ENCODE peak calls at places on chromosomes 13 and 19, in eight cellular contexts. V is heart left ventricle, R is ovary, C is NB4, Y is stomach, H is IMR-90, D is Peyer's patch, O is body of pancreas. Q is an unnamed sample.

GRCh38 chr13:76148926-76149325 is 512.8 kb downstream of the LMO7 start:
- DNase-seq in O (no peak), R (no peak), D (no peak), Y (no peak), V (no peak), H (peak), C (no peak), Q (no peak)

GRCh38 chr19:4639531-4640246 is 373 bp downstream of the TNFAIP8L1 start:
- DNase-seq in O (peak), Y (no peak), C (no peak), V (peak), D (no peak), H (no peak), R (peak), Q (peak)

GRCh38 chr13:41416276-41416675 is 41.1 kb upstream of the RGCC start:
- DNase-seq in R (no peak), V (no peak), Y (no peak), D (no peak), C (no peak), H (peak), O (no peak), Q (no peak)

GRCh38 chr13:102325321-102325720 is 76.5 kb downstream of the FGF14 start:
- DNase-seq in V (no peak), H (no peak), C (no peak), Y (no peak), O (no peak), D (no peak), R (no peak), Q (no peak)

GRCh38 chr19:1011831-1012333 is 9.0 kb downstream of the TMEM259 start:
- DNase-seq in V (no peak), D (no peak), C (no peak), O (no peak), H (no peak), R (no peak), Y (no peak), Q (no peak)

GRCh38 chr19:47111081-47111589 is 2.4 kb downstream of the ZC3H4 start:
- DNase-seq in O (no peak), D (peak), C (peak), R (peak), Y (peak), H (no peak), V (no peak), Q (peak)

GRCh38 chr19:33311326-33311682 is 9.0 kb upstream of the CEBPA start:
- DNase-seq in C (no peak), V (no peak), Y (peak), D (no peak), O (peak), H (no peak), R (no peak), Q (no peak)

GRCh38 chr13:109105899-109106298 is 476.5 kb downstream of the MYO16 start:
- DNase-seq in D (no peak), C (no peak), V (no peak), Y (no peak), H (peak), R (no peak), O (no peak), Q (no peak)

GRCh38 chr19:6723108-6723618 is 2.7 kb upstream of the C3 start:
- DNase-seq in Y (no peak), C (peak), D (no peak), H (peak), V (peak), R (peak), O (peak), Q (no peak)

GRCh38 chr19:53865918-53866696 is 1.6 kb upstream of the MYADM start:
- DNase-seq in H (peak), D (peak), C (peak), V (peak), R (peak), O (peak), Y (peak), Q (peak)

GRCh38 chr19:3970808-3971598 is at the start of gene DAPK3:
- DNase-seq in C (peak), Y (peak), V (peak), R (peak), O (peak), D (peak), H (peak), Q (peak)

GRCh38 chr19:57887195-57887941 is 1.5 kb downstream of the ZNF814 start:
- DNase-seq in R (no peak), Y (no peak), C (no peak), D (no peak), H (no peak), O (no peak), V (no peak), Q (no peak)

GRCh38 chr19:57888107-57888493 is 737 bp downstream of the ZNF814 start:
- DNase-seq in O (no peak), V (no peak), H (no peak), R (no peak), D (no peak), C (no peak), Y (no peak), Q (no peak)

GRCh38 chr19:57886046-57886445 is 2.8 kb downstream of the ZNF814 start:
- DNase-seq in C (no peak), O (no peak), R (no peak), Y (no peak), V (no peak), H (no peak), D (no peak), Q (no peak)

GRCh38 chr19:57888494-57889231 is at the start of gene ZNF814:
- DNase-seq in R (peak), O (peak), Y (peak), D (peak), H (peak), C (peak), V (peak), Q (peak)
- TF ChIP-seq CTCF in R (no peak), O (no peak), Y (no peak), D (peak), H (peak), C (peak), V (peak), Q (no peak)

GRCh38 chr19:45767410-45767880 is 1.6 kb downstream of the SIX5 start:
- DNase-seq in D (no peak), O (peak), R (peak), Y (peak), C (peak), H (peak), V (peak), Q (no peak)
- TF ChIP-seq POLR2A in D (peak), O (peak), R (peak), Y (no peak), C (no peak), H (no peak), V (peak), Q (peak)

DNA sequence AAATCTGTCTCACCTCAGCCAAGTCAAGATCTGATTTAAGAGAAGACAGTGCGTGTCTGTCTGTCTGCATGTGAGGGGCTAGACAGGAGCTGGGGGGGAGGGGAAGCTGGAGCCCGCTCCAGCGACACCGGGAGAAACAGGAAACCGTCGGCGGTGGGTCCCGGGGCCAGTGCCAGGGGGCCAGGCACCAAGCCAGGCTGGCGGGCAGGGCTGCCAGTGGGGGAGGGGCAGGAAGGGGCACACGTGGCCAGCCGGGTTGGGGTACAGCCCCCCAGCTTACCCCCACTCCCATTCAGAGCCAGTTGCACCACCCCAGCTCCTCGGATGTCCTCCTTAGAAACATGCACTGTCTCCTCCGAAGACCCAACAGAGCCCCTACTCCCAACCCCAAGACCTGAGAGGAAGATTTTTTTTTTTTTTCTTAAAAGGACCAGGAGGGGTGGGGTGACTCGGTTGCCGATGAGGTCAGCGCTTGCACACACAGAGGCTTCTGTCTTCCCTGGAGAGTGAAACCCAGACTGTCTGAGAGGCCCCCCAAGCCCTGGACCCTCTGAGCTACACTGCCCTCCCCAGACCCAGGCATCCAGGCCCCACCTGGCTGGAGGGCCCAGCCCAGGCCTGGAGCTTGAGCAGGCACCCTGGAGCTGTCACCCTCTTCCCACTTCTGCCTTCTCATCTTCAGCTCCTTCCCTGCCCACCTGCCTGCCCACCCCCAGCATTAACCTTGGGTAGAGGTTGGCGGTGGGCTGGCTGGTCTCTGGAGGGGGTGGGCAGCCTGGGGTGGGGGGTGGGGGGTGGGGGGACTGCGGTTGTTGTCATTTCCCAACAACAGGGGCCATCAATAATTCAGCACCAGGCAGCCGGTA is 4.0 kb downstream of the ERF start:
- DNase-seq in D (no peak), R (no peak), Y (no peak), H (peak), C (no peak), V (peak), O (no peak), Q (peak)
- H3K4me3 ChIP-seq in D (no peak), R (no peak), Y (peak), H (no peak), C (no peak), V (peak), O (no peak), Q (no peak)

GRCh38 chr13:31372454-31372853 is 172.7 kb downstream of the B3GLCT start:
- DNase-seq in Y (no peak), D (no peak), H (no peak), C (no peak), R (no peak), V (no peak), O (no peak), Q (no peak)
- TF ChIP-seq CTCF in Y (no peak), D (no peak), H (no peak), C (no peak), R (no peak), V (no peak), O (no peak), Q (no peak)

DNA sequence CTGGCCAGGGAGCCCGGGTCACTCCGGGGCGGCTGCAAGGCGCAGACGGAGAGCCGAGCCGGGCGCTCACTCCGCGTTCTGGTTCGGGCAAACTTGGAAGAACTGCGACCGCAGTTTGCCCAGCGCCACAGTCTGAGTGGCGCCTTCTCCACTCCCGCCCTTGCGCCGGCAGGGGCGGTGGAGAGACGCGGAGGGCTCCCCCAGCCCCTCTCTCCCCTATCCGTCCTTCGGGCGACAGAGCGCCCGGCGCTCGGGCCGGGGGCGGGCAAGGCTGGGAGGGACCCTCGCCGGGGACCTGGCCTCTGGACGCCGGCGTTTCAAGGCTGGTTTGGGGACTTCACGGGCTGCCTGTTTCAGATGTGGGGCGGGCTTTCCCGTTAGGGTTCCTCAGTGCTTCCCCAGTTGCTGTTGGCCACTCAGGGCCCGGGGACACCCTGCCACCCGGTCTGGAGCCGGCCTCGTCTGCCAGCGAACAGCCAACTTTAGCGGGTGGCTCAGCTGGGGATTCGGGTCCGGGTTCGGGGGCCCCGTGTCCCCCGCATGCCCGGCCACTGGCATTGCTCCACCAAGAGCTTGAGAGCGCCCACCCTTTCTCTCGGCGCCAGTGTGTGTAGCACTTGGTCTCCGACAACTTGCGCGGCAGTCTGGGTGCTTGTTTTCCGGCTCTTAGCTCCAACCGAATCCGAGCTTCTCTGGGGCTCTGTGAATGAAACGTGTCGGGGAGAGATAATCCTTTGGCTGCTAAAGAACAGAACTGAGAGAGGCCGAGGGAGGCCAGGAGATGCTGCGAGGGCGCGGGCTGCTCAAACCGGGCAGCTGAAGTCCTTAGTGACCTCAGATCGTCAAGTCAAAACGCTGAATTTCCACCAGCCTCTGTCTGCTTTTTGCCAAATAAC is 1.5 kb downstream of the GPC6 start:
- DNase-seq in H (peak), C (no peak), V (peak), Y (peak), D (no peak), O (peak), R (peak), Q (no peak)
- TF ChIP-seq POLR2A in H (peak), C (no peak), V (no peak), Y (no peak), D (no peak), O (no peak), R (no peak), Q (no peak)

DNA sequence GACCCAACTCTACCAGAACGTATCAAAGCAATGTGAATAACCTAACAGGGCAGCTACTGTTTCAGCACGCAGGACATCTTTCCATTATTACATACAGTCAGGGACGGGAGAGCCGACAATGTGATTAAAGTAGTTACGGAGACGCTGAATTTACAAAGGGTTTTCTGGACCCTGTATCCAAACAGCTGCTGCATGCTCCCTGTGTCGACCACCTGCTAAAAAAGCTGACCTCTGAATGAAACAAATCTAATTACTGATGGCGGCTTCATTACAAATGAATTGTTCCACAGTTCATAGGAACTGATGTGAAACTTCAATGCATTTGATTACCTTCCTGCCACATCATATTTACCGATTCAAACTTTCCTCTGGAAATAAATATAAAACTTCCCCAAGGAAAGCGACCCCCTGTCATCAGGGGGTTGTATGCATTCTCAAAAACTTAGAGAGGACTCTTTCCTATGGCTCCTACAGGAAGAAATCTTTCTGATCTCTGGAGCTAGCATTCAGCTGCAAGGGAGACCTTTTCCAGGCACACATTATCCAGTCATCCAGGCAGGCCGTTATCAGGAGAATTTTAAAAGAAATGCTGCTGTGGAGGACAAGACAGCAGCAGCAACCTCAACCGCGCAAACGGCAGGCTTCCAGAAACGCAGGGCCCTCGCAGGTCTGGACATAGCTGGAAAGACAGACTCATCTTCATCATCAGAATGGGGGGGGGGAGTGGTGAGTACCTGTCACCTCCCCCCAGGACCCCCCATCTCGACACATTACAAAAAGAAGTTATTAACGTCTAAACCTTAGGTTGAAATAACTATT is 3.1 kb downstream of the EFNB2 start:
- DNase-seq in H (peak), C (no peak), V (no peak), O (no peak), Y (no peak), R (no peak), D (no peak), Q (peak)
- H3K4me3 ChIP-seq in H (peak), C (no peak), V (peak), O (no peak), Y (peak), R (peak), D (peak), Q (peak)

DNA sequence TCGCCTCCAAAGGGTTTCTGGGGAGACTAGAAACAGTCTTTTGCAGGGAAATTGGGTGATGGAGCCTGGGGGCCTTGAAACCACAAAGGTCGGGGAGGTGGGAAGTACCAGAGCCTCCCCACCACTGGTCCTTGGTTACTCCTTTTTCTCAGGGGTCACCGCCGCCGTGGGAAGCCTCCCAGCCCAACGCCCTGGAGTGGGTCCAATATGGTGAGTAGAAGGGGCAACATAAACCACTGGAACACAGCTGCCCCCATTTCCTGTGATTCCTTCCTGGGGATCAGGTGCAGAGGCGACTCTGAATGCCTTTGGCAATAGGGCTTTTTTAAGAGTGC is 5.8 kb downstream of the PGLYRP1 start:
- DNase-seq in D (no peak), H (no peak), C (no peak), O (no peak), Y (no peak), R (no peak), V (no peak), Q (no peak)
- TF ChIP-seq CTCF in D (no peak), H (no peak), C (no peak), O (no peak), Y (no peak), R (no peak), V (no peak), Q (no peak)